ENCODE peak calls at places on chromosomes 11 and 22, in four cellular contexts. One of them, this sample, is unnamed.
A peak's percentile ranks its signal among the peaks of the same experiment; 100 is the strongest.

GRCh38 chr11:32366671-32367070 is 68.7 kb downstream of the WT1 start:
- DNase-seq in spleen: no peak
- DNase-seq in uterus: no peak
- DNase-seq in neural progenitor cell: no peak
- DNase-seq in this sample: no peak

GRCh38 chr11:11968511-11969280 is 39.7 kb downstream of the DKK3 start:
- DNase-seq in spleen: peak; percentile 61
- DNase-seq in uterus: no peak
- DNase-seq in neural progenitor cell: no peak
- DNase-seq in this sample: peak; percentile 68

GRCh38 chr11:90737328-90738050 is 514.6 kb upstream of the CHORDC1 start:
- DNase-seq in uterus: no peak
- DNase-seq in spleen: no peak
- DNase-seq in neural progenitor cell: peak; percentile 11
- DNase-seq in this sample: no peak

GRCh38 chr11:68798221-68798813 is 43.4 kb downstream of the CPT1A start:
- DNase-seq in uterus: no peak
- DNase-seq in neural progenitor cell: peak; percentile 83
- DNase-seq in spleen: peak; percentile 79
- DNase-seq in this sample: no peak

GRCh38 chr11:30329150-30329940 is 6.4 kb downstream of the ARL14EP start:
- DNase-seq in neural progenitor cell: no peak
- DNase-seq in spleen: no peak
- DNase-seq in uterus: no peak
- DNase-seq in this sample: no peak

GRCh38 chr22:44838316-44839016 is 86.1 kb downstream of the ARHGAP8 start:
- DNase-seq in neural progenitor cell: no peak
- DNase-seq in spleen: no peak
- DNase-seq in uterus: no peak
- DNase-seq in this sample: no peak

GRCh38 chr11:45289369-45289768 is 3.2 kb upstream of the SYT13 start:
- DNase-seq in uterus: no peak
- DNase-seq in spleen: no peak
- DNase-seq in neural progenitor cell: no peak
- DNase-seq in this sample: peak; percentile 62

GRCh38 chr22:46070722-46071450 is 79.4 kb upstream of the PPARA start:
- DNase-seq in uterus: peak; percentile 53
- DNase-seq in neural progenitor cell: peak; percentile 73
- DNase-seq in spleen: peak; percentile 88
- DNase-seq in this sample: peak; percentile 29

GRCh38 chr11:46961041-46961440 is 24.5 kb downstream of the CSTPP1 start:
- DNase-seq in uterus: no peak
- DNase-seq in neural progenitor cell: no peak
- DNase-seq in spleen: no peak
- DNase-seq in this sample: no peak

GRCh38 chr22:27112273-27112672 is 454.9 kb downstream of the MIAT start:
- DNase-seq in spleen: no peak
- DNase-seq in neural progenitor cell: no peak
- DNase-seq in uterus: no peak
- DNase-seq in this sample: no peak

GRCh38 chr22:19554834-19555404 is 30.7 kb upstream of the CLDN5 start:
- DNase-seq in uterus: no peak
- DNase-seq in spleen: no peak
- DNase-seq in neural progenitor cell: peak; percentile 75
- DNase-seq in this sample: peak; percentile 46

GRCh38 chr22:42608481-42609361 is 6.0 kb downstream of the POLDIP3 start:
- DNase-seq in uterus: no peak
- DNase-seq in neural progenitor cell: peak; percentile 31
- DNase-seq in spleen: no peak
- DNase-seq in this sample: peak; percentile 33

DNA sequence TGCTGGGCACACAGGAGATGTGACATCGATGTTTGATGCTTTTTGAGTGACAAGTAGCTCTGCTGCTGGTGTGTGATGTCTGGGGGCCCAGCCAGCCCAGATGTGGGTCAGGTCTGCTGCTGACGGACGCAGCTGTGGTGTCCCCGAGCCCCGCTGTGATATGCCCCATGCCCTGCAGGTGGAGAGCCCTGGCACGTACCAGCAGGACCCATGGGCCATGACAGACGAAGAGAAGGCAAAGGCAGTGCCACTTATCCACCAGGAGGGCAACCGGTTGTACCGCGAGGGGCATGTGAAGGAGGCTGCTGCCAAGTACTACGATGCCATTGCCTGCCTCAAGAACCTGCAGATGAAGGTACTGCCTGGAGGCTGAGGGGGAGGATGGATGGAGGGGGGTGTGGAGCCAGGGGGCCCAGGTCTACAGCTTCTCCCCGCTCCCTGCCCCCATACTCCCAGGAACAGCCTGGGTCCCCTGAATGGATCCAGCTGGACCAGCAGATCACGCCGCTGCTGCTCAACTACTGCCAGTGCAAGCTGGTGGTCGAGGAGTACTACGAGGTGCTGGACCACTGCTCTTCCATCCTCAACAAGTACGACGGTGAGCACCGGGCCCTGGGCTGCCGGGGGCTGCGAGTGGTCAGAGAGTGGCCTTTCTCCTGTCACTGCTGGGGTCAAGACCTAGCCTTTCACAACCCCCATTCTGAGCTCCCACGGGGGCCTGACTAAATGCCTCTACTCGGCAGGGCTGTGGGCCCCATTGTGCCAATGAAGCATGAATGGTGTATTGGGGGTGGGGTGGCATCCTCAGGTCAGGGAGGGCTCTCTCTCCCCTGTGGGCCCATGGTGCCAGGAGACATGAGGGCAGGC is 7.3 kb downstream of the AIP start:
- DNase-seq in neural progenitor cell: no peak
- DNase-seq in spleen: peak; percentile 74
- DNase-seq in uterus: no peak
- DNase-seq in this sample: no peak
- TF ChIP-seq CTCF in neural progenitor cell: no peak
- TF ChIP-seq CTCF in spleen: no peak
- TF ChIP-seq CTCF in uterus: no peak
- TF ChIP-seq CTCF in this sample: no peak

GRCh38 chr11:102234779-102235439 is 82.4 kb upstream of the BIRC3 start:
- DNase-seq in uterus: no peak
- DNase-seq in neural progenitor cell: no peak
- DNase-seq in spleen: no peak
- DNase-seq in this sample: no peak
- TF ChIP-seq CTCF in uterus: no peak
- TF ChIP-seq CTCF in neural progenitor cell: no peak
- TF ChIP-seq CTCF in spleen: no peak
- TF ChIP-seq CTCF in this sample: no peak

GRCh38 chr11:9839550-9839949 is 175.7 kb downstream of the SWAP70 start:
- DNase-seq in neural progenitor cell: no peak
- DNase-seq in uterus: no peak
- DNase-seq in spleen: no peak
- DNase-seq in this sample: no peak
- TF ChIP-seq CTCF in neural progenitor cell: no peak
- TF ChIP-seq CTCF in uterus: no peak
- TF ChIP-seq CTCF in spleen: no peak
- TF ChIP-seq CTCF in this sample: no peak

GRCh38 chr11:65588199-65589054 is 7.2 kb downstream of the KCNK7 start:
- DNase-seq in spleen: peak; percentile 92
- DNase-seq in uterus: peak; percentile 70
- DNase-seq in neural progenitor cell: peak; percentile 76
- DNase-seq in this sample: peak; percentile 46
- TF ChIP-seq CTCF in spleen: peak; percentile 80
- TF ChIP-seq CTCF in uterus: peak; percentile 16
- TF ChIP-seq CTCF in neural progenitor cell: peak; percentile 62
- TF ChIP-seq CTCF in this sample: peak; percentile 74

This sample was measured in HFFc6.